ENCODE peak calls at places on chromosomes 13 and 19, in five cellular contexts. B is smooth muscle cell of the brain vasculature, S is fibroblast of mammary gland, E is hippocampal formation, G is hypothalamus. K is an unnamed sample.

GRCh38 chr19:42961119-42961518 is 24.1 kb upstream of the PSG7 start:
- DNase-seq in B (no peak), S (no peak), E (no peak), G (no peak), K (no peak)

GRCh38 chr13:29861694-29862110 is 11.3 kb upstream of the UBL3 start:
- DNase-seq in B (no peak), S (peak; percentile 95), E (no peak), G (no peak), K (peak; percentile 89)

GRCh38 chr13:106922384-106922783 is 354.4 kb upstream of the ARGLU1 start:
- DNase-seq in B (no peak), S (no peak), E (no peak), G (no peak), K (no peak)

GRCh38 chr19:7301525-7301924 is 7.3 kb upstream of the INSR start:
- DNase-seq in B (no peak), S (no peak), E (no peak), G (no peak), K (no peak)

GRCh38 chr13:50969691-50970090 is 60.1 kb downstream of the RNASEH2B start:
- DNase-seq in B (no peak), S (no peak), E (no peak), G (no peak), K (peak; percentile 73)

GRCh38 chr13:22082030-22082429 is 411.2 kb downstream of the FGF9 start:
- DNase-seq in B (no peak), S (no peak), E (no peak), G (no peak), K (no peak)

GRCh38 chr13:100751826-100752225 is 77.2 kb upstream of the TMTC4 start:
- DNase-seq in B (no peak), S (no peak), E (peak; percentile 5), G (no peak), K (no peak)

GRCh38 chr19:15008308-15008707 is 28.6 kb upstream of the SLC1A6 start:
- DNase-seq in B (no peak), S (no peak), E (no peak), G (no peak), K (no peak)

GRCh38 chr13:110323172-110323851 is 16.2 kb downstream of the COL4A2 start:
- DNase-seq in B (peak; percentile 91), S (peak; percentile 72), E (no peak), G (no peak), K (peak; percentile 80)

GRCh38 chr13:80814541-80814940 is 473.6 kb upstream of the SPRY2 start:
- DNase-seq in B (no peak), S (peak; percentile 51), E (no peak), G (no peak), K (no peak)

GRCh38 chr19:29326351-29326750 is 113.4 kb upstream of the UQCRFS1 start:
- DNase-seq in B (no peak), S (no peak), E (no peak), G (no peak), K (peak; percentile 52)

GRCh38 chr13:110677731-110678545 is 28.0 kb downstream of the CARS2 start:
- DNase-seq in B (no peak), S (no peak), E (no peak), G (no peak), K (no peak)

GRCh38 chr13:71587778-71588177 is 279.2 kb downstream of the DACH1 start:
- DNase-seq in B (no peak), S (no peak), E (no peak), G (no peak), K (no peak)

GRCh38 chr13:49046002-49046401 is 70.3 kb downstream of the FNDC3A start:
- DNase-seq in B (no peak), S (peak; percentile 22), E (no peak), G (no peak), K (no peak)

GRCh38 chr19:39599116-39599515 is 3.2 kb upstream of the LGALS13 start:
- DNase-seq in B (peak; percentile 4), S (peak; percentile 21), E (no peak), G (no peak), K (no peak)

GRCh38 chr13:41668130-41668757 is 210.9 kb downstream of the RGCC start:
- DNase-seq in B (peak; percentile 87), S (peak; percentile 94), E (peak; percentile 45), G (no peak), K (peak; percentile 81)

GRCh38 chr19:39679791-39680168 is 24.1 kb downstream of the LGALS16 start:
- DNase-seq in B (no peak), S (no peak), E (no peak), G (no peak), K (no peak)

GRCh38 chr13:106597190-106597589 is 29.3 kb upstream of the ARGLU1 start:
- DNase-seq in B (no peak), S (peak; percentile 42), E (no peak), G (no peak), K (no peak)

GRCh38 chr19:15101479-15102082 is 5.6 kb upstream of the SYDE1 start:
- DNase-seq in B (no peak), S (peak; percentile 62), E (no peak), G (no peak), K (peak; percentile 81)

GRCh38 chr19:50722248-50723013 is 733 bp upstream of the CLEC11A start:
- DNase-seq in B (no peak), S (peak; percentile 35), E (no peak), G (no peak), K (peak; percentile 53)

GRCh38 chr19:38634757-38635482 is 12.5 kb upstream of the ACTN4 start:
- DNase-seq in B (no peak), S (peak; percentile 61), E (peak; percentile 54), G (peak; percentile 10), K (peak; percentile 87)

GRCh38 chr19:28394705-28395104 is 818.2 kb downstream of the UQCRFS1 start:
- DNase-seq in B (no peak), S (no peak), E (no peak), G (no peak), K (no peak)

GRCh38 chr19:19134687-19135158 is 3.6 kb downstream of the TMEM161A start:
- DNase-seq in B (no peak), S (no peak), E (no peak), G (no peak), K (no peak)

GRCh38 chr19:35013047-35013819 is 13.1 kb downstream of the GRAMD1A start:
- DNase-seq in B (no peak), S (peak; percentile 61), E (peak; percentile 29), G (no peak), K (peak; percentile 82)

GRCh38 chr19:48510421-48511268 is 990 bp downstream of the LMTK3 start:
- DNase-seq in B (no peak), S (peak; percentile 46), E (peak; percentile 84), G (peak; percentile 56), K (peak; percentile 77)

GRCh38 chr13:21413013-21413412 is 46.1 kb downstream of the ZDHHC20 start:
- DNase-seq in B (no peak), S (peak; percentile 14), E (no peak), G (no peak), K (no peak)

GRCh38 chr19:4472174-4472974 is at the start of gene HDGFL2:
- DNase-seq in B (no peak), S (no peak), E (no peak), G (no peak), K (no peak)

GRCh38 chr13:91311491-91311890 is 36.0 kb upstream of the MIR17HG start:
- DNase-seq in B (no peak), S (no peak), E (no peak), G (no peak), K (no peak)

GRCh38 chr13:27338816-27339215 is 68.2 kb downstream of the RASL11A start:
- DNase-seq in B (no peak), S (no peak), E (no peak), G (no peak), K (no peak)

GRCh38 chr13:29905845-29906244 is 55.4 kb upstream of the UBL3 start:
- DNase-seq in B (no peak), S (peak; percentile 68), E (no peak), G (no peak), K (no peak)

GRCh38 chr13:25375727-25376358 is 4.1 kb downstream of the ATP8A2 start:
- DNase-seq in B (peak; percentile 6), S (peak; percentile 46), E (no peak), G (no peak), K (peak; percentile 61)

GRCh38 chr19:49102303-49102702 is 11.9 kb upstream of the LIN7B start:
- DNase-seq in B (no peak), S (no peak), E (no peak), G (no peak), K (no peak)

GRCh38 chr13:37741536-37741935 is 128.0 kb downstream of the TRPC4 start:
- DNase-seq in B (no peak), S (no peak), E (no peak), G (no peak), K (no peak)

GRCh38 chr19:46731007-46731501 is 14.1 kb upstream of the PRKD2 start:
- DNase-seq in B (peak; percentile 70), S (peak; percentile 93), E (peak; percentile 23), G (no peak), K (peak; percentile 92)

GRCh38 chr19:49689133-49690072 is at the start of gene ADM5:
- DNase-seq in B (no peak), S (no peak), E (no peak), G (no peak), K (peak; percentile 87)

GRCh38 chr19:5974721-5975387 is 3.1 kb downstream of the RANBP3 start:
- DNase-seq in B (no peak), S (peak; percentile 41), E (no peak), G (no peak), K (no peak)

GRCh38 chr13:23707674-23708073 is 137.5 kb downstream of the TNFRSF19 start:
- DNase-seq in B (no peak), S (peak; percentile 64), E (no peak), G (no peak), K (no peak)

GRCh38 chr19:29528350-29528945 is 2.7 kb downstream of the VSTM2B start:
- DNase-seq in B (peak; percentile 13), S (peak; percentile 58), E (peak; percentile 74), G (peak; percentile 45), K (peak; percentile 89)

K was measured in islet precursor cell.